ENCODE peak calls at places on chromosomes 4 and X, in four cellular contexts. One of them, this sample, is unnamed. For H3K79me2, the result is how much of the 10 kb centered on the place peaks cover.

GRCh38 chr4:181308476-181309170 is 934.6 kb upstream of the TENM3 start:
- DNase-seq in H1: no peak
- DNase-seq in HepG2: no peak
- DNase-seq in K562: no peak
- DNase-seq in this sample: no peak

GRCh38 chr4:66691101-66691500 is 854.2 kb downstream of the CENPC start:
- DNase-seq in HepG2: no peak
- DNase-seq in K562: no peak
- DNase-seq in H1: no peak
- DNase-seq in this sample: no peak

GRCh38 chr4:108772402-108772801 is 9.5 kb upstream of the ETNPPL start:
- DNase-seq in H1: no peak
- DNase-seq in K562: no peak
- DNase-seq in HepG2: no peak
- DNase-seq in this sample: no peak

GRCh38 chrX:151397741-151398070 is 700 bp downstream of the VMA21 start:
- DNase-seq in HepG2: no peak
- DNase-seq in K562: peak
- DNase-seq in H1: no peak
- DNase-seq in this sample: peak

GRCh38 chr4:11748169-11748872 is 319.6 kb upstream of the HS3ST1 start:
- DNase-seq in HepG2: no peak
- DNase-seq in H1: no peak
- DNase-seq in K562: no peak
- DNase-seq in this sample: peak

GRCh38 chr4:122423246-122423645 is 33.3 kb downstream of the IL2 start:
- DNase-seq in HepG2: no peak
- DNase-seq in K562: no peak
- DNase-seq in H1: no peak
- DNase-seq in this sample: no peak

GRCh38 chr4:33780952-33781655 is 2463.2 kb downstream of the ARAP2 start:
- DNase-seq in HepG2: no peak
- DNase-seq in K562: no peak
- DNase-seq in H1: no peak
- DNase-seq in this sample: peak

GRCh38 chrX:110089656-110090404 is 86.9 kb downstream of the TMEM164 start:
- DNase-seq in H1: no peak
- DNase-seq in K562: no peak
- DNase-seq in HepG2: no peak
- DNase-seq in this sample: no peak

GRCh38 chrX:25523574-25523973 is 507.8 kb upstream of the ARX start:
- DNase-seq in K562: peak
- DNase-seq in HepG2: peak
- DNase-seq in H1: peak
- DNase-seq in this sample: peak

GRCh38 chrX:10327651-10328050 is 170.9 kb downstream of the CLCN4 start:
- DNase-seq in K562: no peak
- DNase-seq in H1: peak
- DNase-seq in HepG2: peak
- DNase-seq in this sample: no peak

GRCh38 chr4:183940807-183941310 is 35.8 kb downstream of the STOX2 start:
- DNase-seq in H1: no peak
- DNase-seq in K562: no peak
- DNase-seq in HepG2: no peak
- DNase-seq in this sample: no peak

GRCh38 chrX:1205681-1206611 is 6.5 kb downstream of the CRLF2 start:
- DNase-seq in H1: peak
- DNase-seq in HepG2: no peak
- DNase-seq in K562: peak
- DNase-seq in this sample: peak

GRCh38 chrX:22085969-22086368 is 53.8 kb downstream of the PHEX start:
- DNase-seq in K562: no peak
- DNase-seq in HepG2: no peak
- DNase-seq in H1: no peak
- DNase-seq in this sample: no peak

GRCh38 chr4:41360911-41361830 is 104.4 kb downstream of the UCHL1 start:
- DNase-seq in K562: no peak
- DNase-seq in HepG2: no peak
- DNase-seq in H1: no peak
- DNase-seq in this sample: peak

GRCh38 chrX:57156397-57157049 is 19.3 kb upstream of the SPIN2A start:
- DNase-seq in H1: no peak
- DNase-seq in K562: peak
- DNase-seq in HepG2: peak
- DNase-seq in this sample: peak

GRCh38 chr4:54484361-54484760 is 173.4 kb upstream of the KIT start:
- DNase-seq in H1: no peak
- DNase-seq in HepG2: no peak
- DNase-seq in K562: no peak
- DNase-seq in this sample: no peak

GRCh38 chrX:57918750-57919436 is 8.6 kb upstream of the ZXDA start:
- DNase-seq in HepG2: peak
- DNase-seq in K562: no peak
- DNase-seq in H1: no peak
- DNase-seq in this sample: peak

GRCh38 chr4:77821775-77822174 is 2.6 kb upstream of the CNOT6L start:
- DNase-seq in K562: no peak
- DNase-seq in HepG2: no peak
- DNase-seq in H1: no peak
- DNase-seq in this sample: peak

GRCh38 chr4:8552581-8553205 is 27.5 kb upstream of the GPR78 start:
- DNase-seq in H1: no peak
- DNase-seq in HepG2: no peak
- DNase-seq in K562: no peak
- DNase-seq in this sample: no peak

GRCh38 chr4:107747748-107748486 is 27.9 kb upstream of the PAPSS1 start:
- DNase-seq in K562: no peak
- DNase-seq in HepG2: no peak
- DNase-seq in H1: no peak
- DNase-seq in this sample: no peak

GRCh38 chr4:68736813-68737212 is 66.4 kb upstream of the UGT2B15 start:
- DNase-seq in HepG2: peak
- DNase-seq in H1: no peak
- DNase-seq in K562: no peak
- DNase-seq in this sample: no peak

GRCh38 chr4:16136321-16136720 is 52.5 kb upstream of the PROM1 start:
- DNase-seq in H1: no peak
- DNase-seq in K562: no peak
- DNase-seq in HepG2: no peak
- DNase-seq in this sample: no peak

GRCh38 chr4:18020145-18020670 is 1.3 kb downstream of the LCORL start:
- DNase-seq in HepG2: no peak
- DNase-seq in H1: no peak
- DNase-seq in K562: no peak
- DNase-seq in this sample: peak

GRCh38 chr4:110733901-110734300 is 111.0 kb upstream of the PITX2 start:
- DNase-seq in H1: no peak
- DNase-seq in HepG2: no peak
- DNase-seq in K562: no peak
- DNase-seq in this sample: peak

GRCh38 chrX:9611436-9612145 is 146.7 kb downstream of the TBL1X start:
- DNase-seq in K562: no peak
- DNase-seq in H1: no peak
- DNase-seq in HepG2: peak
- DNase-seq in this sample: peak

GRCh38 chr4:94457692-94458106 is 6.0 kb downstream of the PDLIM5 start:
- DNase-seq in K562: no peak
- DNase-seq in H1: no peak
- DNase-seq in HepG2: no peak
- DNase-seq in this sample: peak

GRCh38 chr4:78379040-78379439 is 172.5 kb upstream of the ANXA3 start:
- DNase-seq in K562: no peak
- DNase-seq in H1: no peak
- DNase-seq in HepG2: no peak
- DNase-seq in this sample: no peak

GRCh38 chr4:163344147-163345050 is 707 bp downstream of the NPY5R start:
- DNase-seq in HepG2: no peak
- DNase-seq in K562: no peak
- DNase-seq in H1: no peak
- DNase-seq in this sample: no peak

GRCh38 chr4:100428051-100428450 is 89.8 kb downstream of the EMCN start:
- DNase-seq in K562: no peak
- DNase-seq in HepG2: no peak
- DNase-seq in H1: no peak
- DNase-seq in this sample: peak

GRCh38 chrX:148530464-148531077 is 30.2 kb downstream of the AFF2 start:
- DNase-seq in H1: no peak
- DNase-seq in HepG2: no peak
- DNase-seq in K562: peak
- DNase-seq in this sample: peak

GRCh38 chrX:98731821-98732220 is 1678.3 kb downstream of the PCDH19 start:
- DNase-seq in H1: no peak
- DNase-seq in K562: no peak
- DNase-seq in HepG2: no peak
- DNase-seq in this sample: no peak

GRCh38 chrX:120446503-120446902 is 22.6 kb downstream of the LAMP2 start:
- DNase-seq in H1: no peak
- DNase-seq in K562: no peak
- DNase-seq in HepG2: no peak
- DNase-seq in this sample: peak

GRCh38 chr4:94957030-94957429 is 199.3 kb downstream of the BMPR1B start:
- DNase-seq in H1: no peak
- DNase-seq in K562: no peak
- DNase-seq in HepG2: no peak
- DNase-seq in this sample: no peak

GRCh38 chr4:113733685-113734084 is 27.9 kb downstream of the CAMK2D start:
- DNase-seq in K562: no peak
- DNase-seq in H1: no peak
- DNase-seq in HepG2: no peak
- DNase-seq in this sample: no peak
- H3K79me2 ChIP-seq in K562: under half
- H3K79me2 ChIP-seq in H1: under half
- H3K79me2 ChIP-seq in HepG2: under half
- H3K79me2 ChIP-seq in this sample: under half

GRCh38 chr4:2045518-2045951 is 13.6 kb upstream of the NAT8L start:
- DNase-seq in H1: no peak
- DNase-seq in K562: no peak
- DNase-seq in HepG2: no peak
- DNase-seq in this sample: no peak
- TF ChIP-seq JUN in H1: no peak
- TF ChIP-seq JUN in K562: no peak
- TF ChIP-seq JUN in HepG2: no peak
- TF ChIP-seq JUN in this sample: no peak

GRCh38 chrX:53441531-53442321 is 7.6 kb upstream of the HSD17B10 start:
- DNase-seq in K562: no peak
- DNase-seq in H1: no peak
- DNase-seq in HepG2: peak
- DNase-seq in this sample: peak
- H2AFZ ChIP-seq in K562: no peak
- H2AFZ ChIP-seq in H1: peak
- H2AFZ ChIP-seq in HepG2: no peak
- H2AFZ ChIP-seq in this sample: peak

DNA sequence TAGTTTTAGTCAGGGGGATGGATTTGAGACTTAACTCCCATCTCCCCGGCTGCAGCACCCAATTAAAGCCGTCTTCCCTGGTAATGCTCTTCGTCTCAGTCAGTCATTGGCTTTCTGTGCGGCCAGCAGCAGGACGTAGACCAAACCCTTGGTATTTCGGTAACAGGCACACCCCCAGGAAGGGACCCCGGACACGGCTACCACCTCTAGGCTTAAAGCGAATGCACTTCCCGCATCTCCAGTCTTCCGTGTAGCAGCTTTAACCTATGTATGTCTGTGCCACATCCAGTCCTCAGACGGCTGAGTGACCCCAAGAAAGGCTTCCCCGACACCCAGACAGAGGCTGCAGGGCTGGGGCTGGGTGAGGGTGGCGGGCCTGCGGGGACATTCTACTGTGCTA is 1.5 kb upstream of the CTAG2 start:
- DNase-seq in HepG2: no peak
- DNase-seq in H1: no peak
- DNase-seq in K562: no peak
- DNase-seq in this sample: no peak
- H3K79me2 ChIP-seq in HepG2: under half
- H3K79me2 ChIP-seq in H1: under half
- H3K79me2 ChIP-seq in K562: under half
- H3K79me2 ChIP-seq in this sample: under half

GRCh38 chr4:157664726-157665125 is 444.2 kb downstream of the GRIA2 start:
- DNase-seq in K562: no peak
- DNase-seq in H1: no peak
- DNase-seq in HepG2: no peak
- DNase-seq in this sample: no peak
- TF ChIP-seq JUN in K562: no peak
- TF ChIP-seq JUN in H1: no peak
- TF ChIP-seq JUN in HepG2: no peak
- TF ChIP-seq JUN in this sample: no peak

DNA sequence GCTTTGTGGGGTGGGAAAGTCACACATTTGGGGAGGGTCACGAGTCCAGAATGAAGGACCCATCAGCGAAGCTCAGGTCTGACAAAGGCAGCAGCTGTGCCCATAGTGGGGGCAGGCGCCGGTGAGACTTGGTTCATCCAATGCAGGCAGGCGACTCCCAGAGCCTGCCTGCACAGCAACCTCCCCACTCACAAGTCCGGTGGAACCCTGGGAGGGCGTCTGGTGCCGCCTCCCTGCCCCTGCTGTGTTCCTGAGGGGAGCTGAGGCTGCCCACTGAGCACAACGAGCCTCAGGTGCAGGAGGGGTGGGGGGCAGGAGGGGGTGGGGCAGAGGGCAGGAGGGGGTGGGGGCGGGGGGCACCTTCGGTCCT is 13.7 kb downstream of the LRPAP1 start:
- DNase-seq in H1: no peak
- DNase-seq in K562: no peak
- DNase-seq in HepG2: no peak
- DNase-seq in this sample: no peak
- H2AFZ ChIP-seq in H1: no peak
- H2AFZ ChIP-seq in K562: no peak
- H2AFZ ChIP-seq in HepG2: no peak
- H2AFZ ChIP-seq in this sample: no peak

GRCh38 chrX:79281775-79282174 is 85.4 kb downstream of the ITM2A start:
- DNase-seq in H1: no peak
- DNase-seq in K562: no peak
- DNase-seq in HepG2: no peak
- DNase-seq in this sample: no peak
- H3K79me2 ChIP-seq in H1: under half
- H3K79me2 ChIP-seq in K562: under half
- H3K79me2 ChIP-seq in HepG2: under half
- H3K79me2 ChIP-seq in this sample: under half

DNA sequence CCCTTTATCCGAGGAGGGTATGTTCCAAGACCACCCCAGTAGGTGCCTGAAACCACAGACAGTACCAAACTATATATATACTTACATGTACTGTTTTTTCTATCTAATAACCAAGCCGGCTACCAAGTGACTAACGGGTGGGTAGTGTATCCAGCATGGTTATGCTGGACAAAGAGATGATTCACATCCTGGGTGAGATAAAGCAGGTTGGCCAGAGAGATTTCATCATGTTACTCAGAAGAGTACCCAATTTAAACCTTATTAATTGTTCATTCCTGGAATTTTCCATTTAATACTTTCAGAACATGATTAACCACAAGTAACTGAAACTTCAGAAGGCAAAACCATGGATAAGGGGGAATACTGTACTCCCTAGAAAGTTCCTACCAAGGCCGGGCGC is 46.5 kb downstream of the RFC1 start:
- DNase-seq in HepG2: peak
- DNase-seq in H1: no peak
- DNase-seq in K562: no peak
- DNase-seq in this sample: peak
- TF ChIP-seq JUN in HepG2: no peak
- TF ChIP-seq JUN in H1: no peak
- TF ChIP-seq JUN in K562: peak
- TF ChIP-seq JUN in this sample: no peak

This sample was measured in endothelial cell of umbilical vein.